ENCODE peak calls at places on chromosomes 7 and 10, in five cellular contexts. B, S, H, Y and D are unnamed samples.

GRCh38 chr10:122124342-122124741 is 135.4 kb downstream of the TACC2 start:
- DNase-seq in B (no peak), S (no peak), H (no peak), Y (no peak), D (no peak)

GRCh38 chr7:36966039-36966438 is 241.7 kb upstream of the AOAH start:
- DNase-seq in B (no peak), S (peak), H (no peak), Y (no peak), D (no peak)

GRCh38 chr7:4048336-4048735 is 633.8 kb upstream of the FOXK1 start:
- DNase-seq in B (no peak), S (no peak), H (no peak), Y (no peak), D (no peak)

GRCh38 chr7:107009846-107010203 is 34.7 kb upstream of the PRKAR2B start:
- DNase-seq in B (no peak), S (no peak), H (no peak), Y (no peak), D (no peak)

GRCh38 chr10:12400266-12400931 is 51.1 kb downstream of the CAMK1D start:
- DNase-seq in B (peak), S (peak), H (no peak), Y (no peak), D (no peak)

GRCh38 chr7:116259821-116260440 is 49.6 kb downstream of the TES start:
- DNase-seq in B (peak), S (peak), H (peak), Y (no peak), D (no peak)

GRCh38 chr7:32479574-32480200 is 10.5 kb downstream of the LSM5 start:
- DNase-seq in B (peak), S (no peak), H (no peak), Y (no peak), D (no peak)

GRCh38 chr7:30976381-30976780 is 12.6 kb downstream of the GHRHR start:
- DNase-seq in B (no peak), S (no peak), H (no peak), Y (no peak), D (peak)

GRCh38 chr10:100155936-100156335 is 29.9 kb downstream of the ERLIN1 start:
- DNase-seq in B (no peak), S (no peak), H (no peak), Y (no peak), D (no peak)

GRCh38 chr7:17403996-17404395 is 105.5 kb downstream of the AHR start:
- DNase-seq in B (no peak), S (no peak), H (no peak), Y (no peak), D (no peak)

GRCh38 chr7:23075571-23075970 is 30.0 kb upstream of the KLHL7 start:
- DNase-seq in B (no peak), S (no peak), H (no peak), Y (no peak), D (no peak)

GRCh38 chr7:15219758-15220157 is 317.2 kb upstream of the DGKB start:
- DNase-seq in B (no peak), S (no peak), H (no peak), Y (no peak), D (no peak)

GRCh38 chr10:18298256-18298655 is 158.0 kb downstream of the CACNB2 start:
- DNase-seq in B (no peak), S (no peak), H (no peak), Y (no peak), D (no peak)

GRCh38 chr7:36677769-36678435 is 46.4 kb downstream of the AOAH start:
- DNase-seq in B (no peak), S (no peak), H (no peak), Y (no peak), D (no peak)

GRCh38 chr7:139807009-139807408 is 22.1 kb upstream of the TBXAS1 start:
- DNase-seq in B (no peak), S (no peak), H (no peak), Y (no peak), D (no peak)

GRCh38 chr10:78291733-78292132 is 258.1 kb downstream of the RPS24 start:
- DNase-seq in B (no peak), S (no peak), H (no peak), Y (no peak), D (no peak)

GRCh38 chr10:97939446-97939990 is 89.9 kb downstream of the GOLGA7B start:
- DNase-seq in B (no peak), S (no peak), H (no peak), Y (no peak), D (no peak)

GRCh38 chr7:121109145-121109544 is 120.6 kb downstream of the CPED1 start:
- DNase-seq in B (no peak), S (peak), H (no peak), Y (no peak), D (no peak)

GRCh38 chr7:55202150-55202913 is 162.8 kb upstream of the LANCL2 start:
- DNase-seq in B (no peak), S (no peak), H (no peak), Y (no peak), D (no peak)

GRCh38 chr7:26376208-26376917 is 84.7 kb downstream of the SNX10 start:
- DNase-seq in B (no peak), S (no peak), H (no peak), Y (peak), D (peak)

GRCh38 chr7:47529405-47529804 is 52.5 kb downstream of the TNS3 start:
- DNase-seq in B (no peak), S (no peak), H (no peak), Y (no peak), D (no peak)

GRCh38 chr10:24685958-24686540 is 37.6 kb downstream of the ARHGAP21 start:
- DNase-seq in B (peak), S (peak), H (peak), Y (no peak), D (no peak)

GRCh38 chr10:70115948-70116682 is 16.5 kb downstream of the AIFM2 start:
- DNase-seq in B (peak), S (no peak), H (no peak), Y (peak), D (no peak)

GRCh38 chr10:44974082-44974627 is 4.5 kb downstream of the DEPP1 start:
- DNase-seq in B (no peak), S (no peak), H (no peak), Y (no peak), D (no peak)

GRCh38 chr7:7438851-7439250 is 96.8 kb downstream of the COL28A1 start:
- DNase-seq in B (peak), S (peak), H (peak), Y (no peak), D (no peak)

GRCh38 chr10:3803295-3803883 is 18.4 kb upstream of the KLF6 start:
- DNase-seq in B (peak), S (no peak), H (no peak), Y (no peak), D (no peak)

GRCh38 chr10:122474145-122474739 is 12.9 kb downstream of the HTRA1 start:
- DNase-seq in B (peak), S (no peak), H (no peak), Y (no peak), D (no peak)

GRCh38 chr10:97511711-97512445 is 13.2 kb downstream of the UBTD1 start:
- DNase-seq in B (no peak), S (no peak), H (no peak), Y (no peak), D (no peak)

GRCh38 chr7:92834661-92835139 is 1.7 kb downstream of the CDK6 start:
- DNase-seq in B (no peak), S (no peak), H (no peak), Y (peak), D (peak)

GRCh38 chr10:79316671-79317431 is 30.4 kb upstream of the PPIF start:
- DNase-seq in B (no peak), S (peak), H (no peak), Y (no peak), D (no peak)

GRCh38 chr10:51770719-51771118 is 71.3 kb upstream of the CSTF2T start:
- DNase-seq in B (peak), S (no peak), H (no peak), Y (no peak), D (no peak)

GRCh38 chr7:158782638-158783490 is 46.4 kb downstream of the ESYT2 start:
- DNase-seq in B (peak), S (no peak), H (no peak), Y (peak), D (no peak)

GRCh38 chr10:15571570-15571969 is 148.2 kb downstream of the ITGA8 start:
- DNase-seq in B (peak), S (peak), H (peak), Y (no peak), D (no peak)

GRCh38 chr7:145845345-145845744 is 271.3 kb upstream of the CNTNAP2 start:
- DNase-seq in B (no peak), S (no peak), H (no peak), Y (no peak), D (no peak)

GRCh38 chr7:145850636-145851035 is 266.0 kb upstream of the CNTNAP2 start:
- DNase-seq in B (no peak), S (no peak), H (no peak), Y (no peak), D (no peak)

DNA sequence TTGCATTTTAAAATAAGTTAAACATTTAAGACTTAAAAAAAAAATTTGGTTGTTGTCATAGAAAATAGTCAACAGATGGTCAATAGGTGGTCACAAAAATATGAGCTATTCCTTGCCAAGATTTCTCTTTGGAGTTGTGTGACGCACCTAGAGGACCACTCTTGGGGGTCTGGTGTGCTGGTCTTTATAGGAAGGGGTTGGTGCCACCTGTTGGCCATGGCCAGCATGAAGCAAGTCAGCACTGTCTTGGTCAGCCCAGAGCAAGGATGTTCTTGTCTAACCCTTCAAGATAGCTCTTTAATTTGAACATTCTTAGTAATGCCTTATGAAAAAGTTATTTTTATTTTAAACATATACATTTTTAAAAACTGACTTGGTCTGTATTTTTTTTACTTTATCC is 267.9 kb upstream of the CNTNAP2 start:
- DNase-seq in B (no peak), S (no peak), H (no peak), Y (no peak), D (no peak)
- TF ChIP-seq CTCF in B (no peak), S (no peak), H (no peak), Y (no peak), D (peak)

DNA sequence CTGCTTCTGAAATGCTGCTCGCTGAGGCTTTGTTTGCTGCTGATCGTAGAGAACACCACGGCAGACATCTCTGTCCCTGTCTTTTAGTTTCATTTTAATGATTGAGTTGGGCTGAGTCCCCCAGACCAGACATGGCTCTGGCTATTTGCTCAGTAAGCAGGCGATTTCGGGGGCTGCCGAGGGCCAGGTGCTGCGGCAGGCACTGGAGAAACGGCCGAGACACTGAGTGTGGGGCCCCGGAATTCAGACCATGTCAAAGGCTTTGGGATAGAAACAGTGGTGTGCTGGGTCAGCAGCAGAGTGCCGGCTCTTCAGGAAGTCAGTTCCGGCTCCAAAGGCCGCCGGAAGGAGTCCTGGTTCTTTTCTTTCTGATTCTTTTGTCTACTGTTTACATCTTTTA is 5.0 kb downstream of the LRRC27 start:
- DNase-seq in B (no peak), S (peak), H (no peak), Y (no peak), D (no peak)
- TF ChIP-seq CTCF in B (no peak), S (no peak), H (no peak), Y (no peak), D (no peak)

GRCh38 chr10:124153601-124153930 is 60.2 kb upstream of the CHST15 start:
- DNase-seq in B (no peak), S (no peak), H (no peak), Y (no peak), D (no peak)

GRCh38 chr10:124155781-124156401 is 62.5 kb upstream of the CHST15 start:
- DNase-seq in B (peak), S (peak), H (no peak), Y (no peak), D (no peak)

GRCh38 chr10:124157286-124157685 is 63.9 kb upstream of the CHST15 start:
- DNase-seq in B (no peak), S (peak), H (no peak), Y (no peak), D (no peak)

GRCh38 chr10:124158592-124158991 is 65.2 kb upstream of the CHST15 start:
- DNase-seq in B (no peak), S (no peak), H (no peak), Y (peak), D (no peak)

GRCh38 chr10:124156524-124157225 is 63.3 kb upstream of the CHST15 start:
- DNase-seq in B (no peak), S (no peak), H (no peak), Y (no peak), D (no peak)
- TF ChIP-seq CTCF in B (no peak), S (no peak), H (no peak), Y (no peak), D (no peak)

GRCh38 chr7:42272793-42273665 is 36.0 kb upstream of the GLI3 start:
- DNase-seq in B (peak), S (peak), H (peak), Y (no peak), D (no peak)
- TF ChIP-seq CTCF in B (peak), S (peak), H (peak), Y (no peak), D (peak)

GRCh38 chr7:137893143-137893742 is 46.5 kb upstream of the DGKI start:
- DNase-seq in B (no peak), S (no peak), H (no peak), Y (no peak), D (no peak)
- TF ChIP-seq CTCF in B (no peak), S (no peak), H (no peak), Y (no peak), D (no peak)

GRCh38 chr7:133746847-133747246 is 380.3 kb upstream of the LRGUK start:
- DNase-seq in B (no peak), S (no peak), H (no peak), Y (no peak), D (no peak)

GRCh38 chr7:133748443-133749407 is 378.4 kb upstream of the LRGUK start:
- DNase-seq in B (no peak), S (no peak), H (no peak), Y (no peak), D (no peak)

GRCh38 chr7:133746305-133746704 is 380.8 kb upstream of the LRGUK start:
- DNase-seq in B (no peak), S (no peak), H (no peak), Y (no peak), D (no peak)

GRCh38 chr7:133753513-133753912 is 373.6 kb upstream of the LRGUK start:
- DNase-seq in B (no peak), S (no peak), H (no peak), Y (no peak), D (no peak)

DNA sequence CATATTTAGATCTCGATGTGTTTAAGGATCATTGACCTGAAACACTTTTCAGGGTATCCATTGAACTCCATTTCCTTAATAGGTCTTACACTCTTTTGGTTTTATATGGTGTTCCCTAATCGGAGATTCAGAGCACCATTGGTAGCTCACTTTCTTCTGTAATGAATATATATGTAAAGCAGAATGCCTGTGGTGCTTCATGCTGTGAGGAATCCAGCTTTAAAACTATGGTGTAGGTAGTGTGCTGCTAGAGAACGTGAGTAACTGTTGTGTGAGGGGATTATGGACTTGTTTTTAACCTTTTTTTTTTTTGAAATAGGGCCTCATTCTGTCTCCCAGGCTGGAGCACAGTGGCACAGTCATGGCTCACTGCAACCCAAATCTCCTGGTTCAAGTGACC is 376.9 kb upstream of the LRGUK start:
- DNase-seq in B (no peak), S (no peak), H (no peak), Y (no peak), D (no peak)
- TF ChIP-seq CTCF in B (no peak), S (no peak), H (no peak), Y (no peak), D (no peak)

DNA sequence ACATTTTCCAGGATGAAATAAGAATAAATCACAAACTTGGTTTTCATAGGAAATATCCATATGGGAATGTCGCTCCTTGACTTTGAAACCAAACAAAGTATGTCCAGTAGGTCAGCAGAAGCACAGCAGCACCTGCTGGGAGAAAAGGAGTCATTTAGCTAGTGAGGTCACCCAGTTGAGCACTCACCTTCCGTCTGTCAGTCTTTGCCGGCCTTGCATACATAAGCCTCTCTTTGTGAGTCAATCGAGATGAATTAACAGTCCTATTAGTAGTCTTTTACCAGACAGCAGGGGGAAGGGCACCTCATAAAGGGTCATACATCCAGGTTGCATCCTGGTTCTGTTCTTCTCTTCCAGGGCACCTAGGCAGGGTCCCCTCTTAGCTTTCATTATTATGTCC is 232.5 kb upstream of the FZD1 start:
- DNase-seq in B (no peak), S (no peak), H (no peak), Y (no peak), D (no peak)
- TF ChIP-seq CTCF in B (no peak), S (no peak), H (no peak), Y (no peak), D (no peak)

GRCh38 chr7:150753826-150754603 is 16.8 kb downstream of the GIMAP5 start:
- DNase-seq in B (peak), S (no peak), H (no peak), Y (no peak), D (no peak)
- TF ChIP-seq CTCF in B (no peak), S (peak), H (peak), Y (no peak), D (peak)